ENCODE peak calls at places on chromosomes 6 and 20, in nine cellular contexts. One of them, this sample, is unnamed.

GRCh38 chr6:24836116-24836515 is 37.4 kb upstream of the ARMH2 start:
- DNase-seq in GM04504: no peak
- DNase-seq in activated effector memory CD4-positive, alpha-beta T cell treated with anti-CD3 and anti-CD28 coated beads, Interleukin-2, amount 50 U/mL, for 16 hours: no peak
- DNase-seq in T1000: no peak
- DNase-seq in activated naive CD4-positive, alpha-beta T cell: no peak
- DNase-seq in stimulated activated CD8-positive, alpha-beta memory T cell treated with anti-CD3 and anti-CD28 coated beads, Interleukin-7, amount 100 ng/mL, for 24 hours: no peak
- DNase-seq in CD8-positive, alpha-beta T cell: no peak
- DNase-seq in T-cell: no peak
- DNase-seq in astrocyte of the spinal cord: peak
- DNase-seq in this sample: no peak

GRCh38 chr6:40845588-40845987 is 193.4 kb downstream of the UNC5CL start:
- DNase-seq in T1000: no peak
- DNase-seq in T-cell: no peak
- DNase-seq in CD8-positive, alpha-beta T cell: no peak
- DNase-seq in astrocyte of the spinal cord: peak
- DNase-seq in activated effector memory CD4-positive, alpha-beta T cell treated with anti-CD3 and anti-CD28 coated beads, Interleukin-2, amount 50 U/mL, for 16 hours: no peak
- DNase-seq in activated naive CD4-positive, alpha-beta T cell: no peak
- DNase-seq in stimulated activated CD8-positive, alpha-beta memory T cell treated with anti-CD3 and anti-CD28 coated beads, Interleukin-7, amount 100 ng/mL, for 24 hours: no peak
- DNase-seq in GM04504: no peak
- DNase-seq in this sample: no peak

GRCh38 chr6:15160812-15161211 is 85.1 kb upstream of the JARID2 start:
- DNase-seq in activated naive CD4-positive, alpha-beta T cell: no peak
- DNase-seq in activated effector memory CD4-positive, alpha-beta T cell treated with anti-CD3 and anti-CD28 coated beads, Interleukin-2, amount 50 U/mL, for 16 hours: no peak
- DNase-seq in astrocyte of the spinal cord: no peak
- DNase-seq in T1000: no peak
- DNase-seq in CD8-positive, alpha-beta T cell: no peak
- DNase-seq in stimulated activated CD8-positive, alpha-beta memory T cell treated with anti-CD3 and anti-CD28 coated beads, Interleukin-7, amount 100 ng/mL, for 24 hours: no peak
- DNase-seq in GM04504: peak
- DNase-seq in T-cell: no peak
- DNase-seq in this sample: no peak

GRCh38 chr6:17393335-17394191 is at the start of gene CAP2:
- DNase-seq in GM04504: no peak
- DNase-seq in astrocyte of the spinal cord: peak
- DNase-seq in T1000: peak
- DNase-seq in T-cell: no peak
- DNase-seq in CD8-positive, alpha-beta T cell: no peak
- DNase-seq in stimulated activated CD8-positive, alpha-beta memory T cell treated with anti-CD3 and anti-CD28 coated beads, Interleukin-7, amount 100 ng/mL, for 24 hours: no peak
- DNase-seq in activated naive CD4-positive, alpha-beta T cell: no peak
- DNase-seq in activated effector memory CD4-positive, alpha-beta T cell treated with anti-CD3 and anti-CD28 coated beads, Interleukin-2, amount 50 U/mL, for 16 hours: no peak
- DNase-seq in this sample: no peak

GRCh38 chr6:37177083-37177949 is 7.4 kb downstream of the PIM1 start:
- DNase-seq in T-cell: no peak
- DNase-seq in GM04504: no peak
- DNase-seq in T1000: no peak
- DNase-seq in activated effector memory CD4-positive, alpha-beta T cell treated with anti-CD3 and anti-CD28 coated beads, Interleukin-2, amount 50 U/mL, for 16 hours: no peak
- DNase-seq in activated naive CD4-positive, alpha-beta T cell: no peak
- DNase-seq in stimulated activated CD8-positive, alpha-beta memory T cell treated with anti-CD3 and anti-CD28 coated beads, Interleukin-7, amount 100 ng/mL, for 24 hours: no peak
- DNase-seq in astrocyte of the spinal cord: no peak
- DNase-seq in CD8-positive, alpha-beta T cell: no peak
- DNase-seq in this sample: no peak

GRCh38 chr20:57563522-57563921 is 2.6 kb downstream of the PCK1 start:
- DNase-seq in T-cell: no peak
- DNase-seq in GM04504: no peak
- DNase-seq in CD8-positive, alpha-beta T cell: no peak
- DNase-seq in stimulated activated CD8-positive, alpha-beta memory T cell treated with anti-CD3 and anti-CD28 coated beads, Interleukin-7, amount 100 ng/mL, for 24 hours: no peak
- DNase-seq in activated naive CD4-positive, alpha-beta T cell: no peak
- DNase-seq in activated effector memory CD4-positive, alpha-beta T cell treated with anti-CD3 and anti-CD28 coated beads, Interleukin-2, amount 50 U/mL, for 16 hours: no peak
- DNase-seq in T1000: no peak
- DNase-seq in astrocyte of the spinal cord: no peak
- DNase-seq in this sample: no peak

GRCh38 chr6:56954389-56955170 is at the start of gene BEND6:
- DNase-seq in stimulated activated CD8-positive, alpha-beta memory T cell treated with anti-CD3 and anti-CD28 coated beads, Interleukin-7, amount 100 ng/mL, for 24 hours: no peak
- DNase-seq in T1000: peak
- DNase-seq in GM04504: peak
- DNase-seq in T-cell: no peak
- DNase-seq in activated effector memory CD4-positive, alpha-beta T cell treated with anti-CD3 and anti-CD28 coated beads, Interleukin-2, amount 50 U/mL, for 16 hours: peak
- DNase-seq in CD8-positive, alpha-beta T cell: peak
- DNase-seq in astrocyte of the spinal cord: peak
- DNase-seq in activated naive CD4-positive, alpha-beta T cell: peak
- DNase-seq in this sample: peak

GRCh38 chr20:25043499-25044260 is 14.3 kb downstream of the ACSS1 start:
- DNase-seq in CD8-positive, alpha-beta T cell: no peak
- DNase-seq in stimulated activated CD8-positive, alpha-beta memory T cell treated with anti-CD3 and anti-CD28 coated beads, Interleukin-7, amount 100 ng/mL, for 24 hours: no peak
- DNase-seq in GM04504: no peak
- DNase-seq in T-cell: no peak
- DNase-seq in astrocyte of the spinal cord: no peak
- DNase-seq in activated effector memory CD4-positive, alpha-beta T cell treated with anti-CD3 and anti-CD28 coated beads, Interleukin-2, amount 50 U/mL, for 16 hours: no peak
- DNase-seq in T1000: no peak
- DNase-seq in activated naive CD4-positive, alpha-beta T cell: no peak
- DNase-seq in this sample: no peak

GRCh38 chr6:75563032-75563431 is 38.6 kb upstream of the SENP6 start:
- DNase-seq in activated effector memory CD4-positive, alpha-beta T cell treated with anti-CD3 and anti-CD28 coated beads, Interleukin-2, amount 50 U/mL, for 16 hours: no peak
- DNase-seq in activated naive CD4-positive, alpha-beta T cell: no peak
- DNase-seq in stimulated activated CD8-positive, alpha-beta memory T cell treated with anti-CD3 and anti-CD28 coated beads, Interleukin-7, amount 100 ng/mL, for 24 hours: no peak
- DNase-seq in T-cell: no peak
- DNase-seq in GM04504: no peak
- DNase-seq in CD8-positive, alpha-beta T cell: no peak
- DNase-seq in T1000: no peak
- DNase-seq in astrocyte of the spinal cord: peak
- DNase-seq in this sample: no peak

GRCh38 chr20:6611911-6612614 is 155.4 kb upstream of the BMP2 start:
- DNase-seq in T1000: no peak
- DNase-seq in astrocyte of the spinal cord: no peak
- DNase-seq in activated effector memory CD4-positive, alpha-beta T cell treated with anti-CD3 and anti-CD28 coated beads, Interleukin-2, amount 50 U/mL, for 16 hours: no peak
- DNase-seq in CD8-positive, alpha-beta T cell: no peak
- DNase-seq in stimulated activated CD8-positive, alpha-beta memory T cell treated with anti-CD3 and anti-CD28 coated beads, Interleukin-7, amount 100 ng/mL, for 24 hours: no peak
- DNase-seq in activated naive CD4-positive, alpha-beta T cell: no peak
- DNase-seq in T-cell: no peak
- DNase-seq in GM04504: no peak
- DNase-seq in this sample: no peak

GRCh38 chr6:77678048-77678447 is 25.2 kb downstream of the MEI4 start:
- DNase-seq in stimulated activated CD8-positive, alpha-beta memory T cell treated with anti-CD3 and anti-CD28 coated beads, Interleukin-7, amount 100 ng/mL, for 24 hours: no peak
- DNase-seq in astrocyte of the spinal cord: no peak
- DNase-seq in GM04504: no peak
- DNase-seq in T1000: no peak
- DNase-seq in activated naive CD4-positive, alpha-beta T cell: no peak
- DNase-seq in CD8-positive, alpha-beta T cell: no peak
- DNase-seq in T-cell: no peak
- DNase-seq in activated effector memory CD4-positive, alpha-beta T cell treated with anti-CD3 and anti-CD28 coated beads, Interleukin-2, amount 50 U/mL, for 16 hours: no peak
- DNase-seq in this sample: no peak

GRCh38 chr20:63112491-63113219 is 103.3 kb downstream of the YTHDF1 start:
- DNase-seq in activated effector memory CD4-positive, alpha-beta T cell treated with anti-CD3 and anti-CD28 coated beads, Interleukin-2, amount 50 U/mL, for 16 hours: no peak
- DNase-seq in activated naive CD4-positive, alpha-beta T cell: no peak
- DNase-seq in T-cell: no peak
- DNase-seq in astrocyte of the spinal cord: no peak
- DNase-seq in T1000: no peak
- DNase-seq in CD8-positive, alpha-beta T cell: no peak
- DNase-seq in stimulated activated CD8-positive, alpha-beta memory T cell treated with anti-CD3 and anti-CD28 coated beads, Interleukin-7, amount 100 ng/mL, for 24 hours: no peak
- DNase-seq in GM04504: no peak
- DNase-seq in this sample: no peak

GRCh38 chr6:129621252-129621651 is 88.7 kb downstream of the ARHGAP18 start:
- DNase-seq in activated naive CD4-positive, alpha-beta T cell: no peak
- DNase-seq in stimulated activated CD8-positive, alpha-beta memory T cell treated with anti-CD3 and anti-CD28 coated beads, Interleukin-7, amount 100 ng/mL, for 24 hours: no peak
- DNase-seq in T-cell: peak
- DNase-seq in GM04504: no peak
- DNase-seq in astrocyte of the spinal cord: no peak
- DNase-seq in CD8-positive, alpha-beta T cell: peak
- DNase-seq in activated effector memory CD4-positive, alpha-beta T cell treated with anti-CD3 and anti-CD28 coated beads, Interleukin-2, amount 50 U/mL, for 16 hours: peak
- DNase-seq in T1000: no peak
- DNase-seq in this sample: no peak

GRCh38 chr6:141552463-141552862 is 580.3 kb upstream of the GJE1 start:
- DNase-seq in CD8-positive, alpha-beta T cell: no peak
- DNase-seq in T1000: no peak
- DNase-seq in GM04504: no peak
- DNase-seq in T-cell: no peak
- DNase-seq in stimulated activated CD8-positive, alpha-beta memory T cell treated with anti-CD3 and anti-CD28 coated beads, Interleukin-7, amount 100 ng/mL, for 24 hours: no peak
- DNase-seq in astrocyte of the spinal cord: peak
- DNase-seq in activated effector memory CD4-positive, alpha-beta T cell treated with anti-CD3 and anti-CD28 coated beads, Interleukin-2, amount 50 U/mL, for 16 hours: no peak
- DNase-seq in activated naive CD4-positive, alpha-beta T cell: no peak
- DNase-seq in this sample: no peak

GRCh38 chr6:70973591-70973990 is 16.7 kb upstream of the B3GAT2 start:
- DNase-seq in CD8-positive, alpha-beta T cell: no peak
- DNase-seq in activated effector memory CD4-positive, alpha-beta T cell treated with anti-CD3 and anti-CD28 coated beads, Interleukin-2, amount 50 U/mL, for 16 hours: no peak
- DNase-seq in T-cell: no peak
- DNase-seq in activated naive CD4-positive, alpha-beta T cell: no peak
- DNase-seq in stimulated activated CD8-positive, alpha-beta memory T cell treated with anti-CD3 and anti-CD28 coated beads, Interleukin-7, amount 100 ng/mL, for 24 hours: no peak
- DNase-seq in astrocyte of the spinal cord: no peak
- DNase-seq in T1000: no peak
- DNase-seq in GM04504: no peak
- DNase-seq in this sample: no peak

GRCh38 chr6:169847773-169848380 is 96.5 kb downstream of the ERMARD start:
- DNase-seq in activated effector memory CD4-positive, alpha-beta T cell treated with anti-CD3 and anti-CD28 coated beads, Interleukin-2, amount 50 U/mL, for 16 hours: peak
- DNase-seq in astrocyte of the spinal cord: no peak
- DNase-seq in GM04504: no peak
- DNase-seq in stimulated activated CD8-positive, alpha-beta memory T cell treated with anti-CD3 and anti-CD28 coated beads, Interleukin-7, amount 100 ng/mL, for 24 hours: no peak
- DNase-seq in T1000: no peak
- DNase-seq in T-cell: no peak
- DNase-seq in activated naive CD4-positive, alpha-beta T cell: no peak
- DNase-seq in CD8-positive, alpha-beta T cell: no peak
- DNase-seq in this sample: no peak

GRCh38 chr6:149461670-149462069 is 23.1 kb downstream of the ZC3H12D start:
- DNase-seq in CD8-positive, alpha-beta T cell: no peak
- DNase-seq in GM04504: no peak
- DNase-seq in activated naive CD4-positive, alpha-beta T cell: no peak
- DNase-seq in T1000: no peak
- DNase-seq in stimulated activated CD8-positive, alpha-beta memory T cell treated with anti-CD3 and anti-CD28 coated beads, Interleukin-7, amount 100 ng/mL, for 24 hours: no peak
- DNase-seq in astrocyte of the spinal cord: no peak
- DNase-seq in activated effector memory CD4-positive, alpha-beta T cell treated with anti-CD3 and anti-CD28 coated beads, Interleukin-2, amount 50 U/mL, for 16 hours: no peak
- DNase-seq in T-cell: no peak
- DNase-seq in this sample: no peak

GRCh38 chr6:100998111-100998510 is 117.0 kb upstream of the ASCC3 start:
- DNase-seq in activated naive CD4-positive, alpha-beta T cell: no peak
- DNase-seq in stimulated activated CD8-positive, alpha-beta memory T cell treated with anti-CD3 and anti-CD28 coated beads, Interleukin-7, amount 100 ng/mL, for 24 hours: no peak
- DNase-seq in T1000: no peak
- DNase-seq in astrocyte of the spinal cord: no peak
- DNase-seq in T-cell: no peak
- DNase-seq in activated effector memory CD4-positive, alpha-beta T cell treated with anti-CD3 and anti-CD28 coated beads, Interleukin-2, amount 50 U/mL, for 16 hours: no peak
- DNase-seq in CD8-positive, alpha-beta T cell: no peak
- DNase-seq in GM04504: no peak
- DNase-seq in this sample: no peak

GRCh38 chr6:111367393-111368088 is 115.5 kb downstream of the REV3L start:
- DNase-seq in activated effector memory CD4-positive, alpha-beta T cell treated with anti-CD3 and anti-CD28 coated beads, Interleukin-2, amount 50 U/mL, for 16 hours: no peak
- DNase-seq in CD8-positive, alpha-beta T cell: no peak
- DNase-seq in stimulated activated CD8-positive, alpha-beta memory T cell treated with anti-CD3 and anti-CD28 coated beads, Interleukin-7, amount 100 ng/mL, for 24 hours: no peak
- DNase-seq in T1000: no peak
- DNase-seq in T-cell: no peak
- DNase-seq in activated naive CD4-positive, alpha-beta T cell: no peak
- DNase-seq in astrocyte of the spinal cord: no peak
- DNase-seq in GM04504: no peak
- DNase-seq in this sample: peak

GRCh38 chr6:30169658-30170614 is 6.6 kb downstream of the TRIM15 start:
- DNase-seq in activated effector memory CD4-positive, alpha-beta T cell treated with anti-CD3 and anti-CD28 coated beads, Interleukin-2, amount 50 U/mL, for 16 hours: no peak
- DNase-seq in CD8-positive, alpha-beta T cell: no peak
- DNase-seq in T-cell: no peak
- DNase-seq in GM04504: no peak
- DNase-seq in astrocyte of the spinal cord: peak
- DNase-seq in activated naive CD4-positive, alpha-beta T cell: no peak
- DNase-seq in T1000: peak
- DNase-seq in stimulated activated CD8-positive, alpha-beta memory T cell treated with anti-CD3 and anti-CD28 coated beads, Interleukin-7, amount 100 ng/mL, for 24 hours: no peak
- DNase-seq in this sample: peak

GRCh38 chr6:139973602-139974373 is 599.3 kb upstream of the CITED2 start:
- DNase-seq in GM04504: no peak
- DNase-seq in astrocyte of the spinal cord: peak
- DNase-seq in stimulated activated CD8-positive, alpha-beta memory T cell treated with anti-CD3 and anti-CD28 coated beads, Interleukin-7, amount 100 ng/mL, for 24 hours: no peak
- DNase-seq in T-cell: no peak
- DNase-seq in activated naive CD4-positive, alpha-beta T cell: no peak
- DNase-seq in CD8-positive, alpha-beta T cell: no peak
- DNase-seq in T1000: no peak
- DNase-seq in activated effector memory CD4-positive, alpha-beta T cell treated with anti-CD3 and anti-CD28 coated beads, Interleukin-2, amount 50 U/mL, for 16 hours: no peak
- DNase-seq in this sample: no peak

GRCh38 chr6:15507221-15507620 is 155.6 kb downstream of the DTNBP1 start:
- DNase-seq in activated naive CD4-positive, alpha-beta T cell: no peak
- DNase-seq in activated effector memory CD4-positive, alpha-beta T cell treated with anti-CD3 and anti-CD28 coated beads, Interleukin-2, amount 50 U/mL, for 16 hours: peak
- DNase-seq in T-cell: no peak
- DNase-seq in T1000: no peak
- DNase-seq in stimulated activated CD8-positive, alpha-beta memory T cell treated with anti-CD3 and anti-CD28 coated beads, Interleukin-7, amount 100 ng/mL, for 24 hours: no peak
- DNase-seq in CD8-positive, alpha-beta T cell: no peak
- DNase-seq in GM04504: no peak
- DNase-seq in astrocyte of the spinal cord: no peak
- DNase-seq in this sample: no peak

GRCh38 chr20:39676857-39677351 is 714.8 kb downstream of the DHX35 start:
- DNase-seq in astrocyte of the spinal cord: peak
- DNase-seq in GM04504: no peak
- DNase-seq in CD8-positive, alpha-beta T cell: no peak
- DNase-seq in T1000: no peak
- DNase-seq in stimulated activated CD8-positive, alpha-beta memory T cell treated with anti-CD3 and anti-CD28 coated beads, Interleukin-7, amount 100 ng/mL, for 24 hours: no peak
- DNase-seq in activated naive CD4-positive, alpha-beta T cell: no peak
- DNase-seq in activated effector memory CD4-positive, alpha-beta T cell treated with anti-CD3 and anti-CD28 coated beads, Interleukin-2, amount 50 U/mL, for 16 hours: no peak
- DNase-seq in T-cell: no peak
- DNase-seq in this sample: no peak

GRCh38 chr20:8127553-8128255 is 4.4 kb upstream of the PLCB1 start:
- DNase-seq in stimulated activated CD8-positive, alpha-beta memory T cell treated with anti-CD3 and anti-CD28 coated beads, Interleukin-7, amount 100 ng/mL, for 24 hours: no peak
- DNase-seq in GM04504: no peak
- DNase-seq in astrocyte of the spinal cord: no peak
- DNase-seq in activated naive CD4-positive, alpha-beta T cell: no peak
- DNase-seq in activated effector memory CD4-positive, alpha-beta T cell treated with anti-CD3 and anti-CD28 coated beads, Interleukin-2, amount 50 U/mL, for 16 hours: no peak
- DNase-seq in T1000: no peak
- DNase-seq in T-cell: no peak
- DNase-seq in CD8-positive, alpha-beta T cell: no peak
- DNase-seq in this sample: no peak

GRCh38 chr20:44861547-44862006 is 23.9 kb upstream of the YWHAB start:
- DNase-seq in T1000: peak
- DNase-seq in activated naive CD4-positive, alpha-beta T cell: no peak
- DNase-seq in GM04504: peak
- DNase-seq in CD8-positive, alpha-beta T cell: no peak
- DNase-seq in T-cell: no peak
- DNase-seq in activated effector memory CD4-positive, alpha-beta T cell treated with anti-CD3 and anti-CD28 coated beads, Interleukin-2, amount 50 U/mL, for 16 hours: no peak
- DNase-seq in astrocyte of the spinal cord: peak
- DNase-seq in stimulated activated CD8-positive, alpha-beta memory T cell treated with anti-CD3 and anti-CD28 coated beads, Interleukin-7, amount 100 ng/mL, for 24 hours: no peak
- DNase-seq in this sample: no peak

GRCh38 chr20:15942130-15942529 is 631.1 kb downstream of the KIF16B start:
- DNase-seq in stimulated activated CD8-positive, alpha-beta memory T cell treated with anti-CD3 and anti-CD28 coated beads, Interleukin-7, amount 100 ng/mL, for 24 hours: no peak
- DNase-seq in CD8-positive, alpha-beta T cell: no peak
- DNase-seq in astrocyte of the spinal cord: no peak
- DNase-seq in T-cell: no peak
- DNase-seq in activated naive CD4-positive, alpha-beta T cell: no peak
- DNase-seq in GM04504: no peak
- DNase-seq in T1000: no peak
- DNase-seq in activated effector memory CD4-positive, alpha-beta T cell treated with anti-CD3 and anti-CD28 coated beads, Interleukin-2, amount 50 U/mL, for 16 hours: no peak
- DNase-seq in this sample: no peak

GRCh38 chr6:82144852-82145332 is 102.7 kb downstream of the IBTK start:
- DNase-seq in stimulated activated CD8-positive, alpha-beta memory T cell treated with anti-CD3 and anti-CD28 coated beads, Interleukin-7, amount 100 ng/mL, for 24 hours: no peak
- DNase-seq in GM04504: peak
- DNase-seq in activated effector memory CD4-positive, alpha-beta T cell treated with anti-CD3 and anti-CD28 coated beads, Interleukin-2, amount 50 U/mL, for 16 hours: no peak
- DNase-seq in astrocyte of the spinal cord: peak
- DNase-seq in T-cell: no peak
- DNase-seq in T1000: peak
- DNase-seq in CD8-positive, alpha-beta T cell: no peak
- DNase-seq in activated naive CD4-positive, alpha-beta T cell: no peak
- DNase-seq in this sample: no peak

GRCh38 chr6:22658934-22659333 is 89.6 kb downstream of the HDGFL1 start:
- DNase-seq in T1000: no peak
- DNase-seq in activated naive CD4-positive, alpha-beta T cell: no peak
- DNase-seq in astrocyte of the spinal cord: no peak
- DNase-seq in CD8-positive, alpha-beta T cell: no peak
- DNase-seq in stimulated activated CD8-positive, alpha-beta memory T cell treated with anti-CD3 and anti-CD28 coated beads, Interleukin-7, amount 100 ng/mL, for 24 hours: no peak
- DNase-seq in activated effector memory CD4-positive, alpha-beta T cell treated with anti-CD3 and anti-CD28 coated beads, Interleukin-2, amount 50 U/mL, for 16 hours: no peak
- DNase-seq in GM04504: no peak
- DNase-seq in T-cell: no peak
- DNase-seq in this sample: no peak

GRCh38 chr6:24768361-24768760 is 6.4 kb upstream of the GMNN start:
- DNase-seq in CD8-positive, alpha-beta T cell: no peak
- DNase-seq in activated effector memory CD4-positive, alpha-beta T cell treated with anti-CD3 and anti-CD28 coated beads, Interleukin-2, amount 50 U/mL, for 16 hours: no peak
- DNase-seq in activated naive CD4-positive, alpha-beta T cell: no peak
- DNase-seq in GM04504: peak
- DNase-seq in stimulated activated CD8-positive, alpha-beta memory T cell treated with anti-CD3 and anti-CD28 coated beads, Interleukin-7, amount 100 ng/mL, for 24 hours: no peak
- DNase-seq in T-cell: no peak
- DNase-seq in astrocyte of the spinal cord: peak
- DNase-seq in T1000: no peak
- DNase-seq in this sample: no peak

GRCh38 chr6:139109558-139109957 is 25.3 kb upstream of the HECA start:
- DNase-seq in CD8-positive, alpha-beta T cell: no peak
- DNase-seq in astrocyte of the spinal cord: no peak
- DNase-seq in T-cell: no peak
- DNase-seq in activated effector memory CD4-positive, alpha-beta T cell treated with anti-CD3 and anti-CD28 coated beads, Interleukin-2, amount 50 U/mL, for 16 hours: peak
- DNase-seq in T1000: no peak
- DNase-seq in GM04504: no peak
- DNase-seq in stimulated activated CD8-positive, alpha-beta memory T cell treated with anti-CD3 and anti-CD28 coated beads, Interleukin-7, amount 100 ng/mL, for 24 hours: no peak
- DNase-seq in activated naive CD4-positive, alpha-beta T cell: no peak
- DNase-seq in this sample: no peak

GRCh38 chr6:29917843-29918242 is 24.5 kb upstream of the HLA-A start:
- DNase-seq in GM04504: no peak
- DNase-seq in activated naive CD4-positive, alpha-beta T cell: no peak
- DNase-seq in T-cell: no peak
- DNase-seq in stimulated activated CD8-positive, alpha-beta memory T cell treated with anti-CD3 and anti-CD28 coated beads, Interleukin-7, amount 100 ng/mL, for 24 hours: no peak
- DNase-seq in T1000: no peak
- DNase-seq in astrocyte of the spinal cord: no peak
- DNase-seq in activated effector memory CD4-positive, alpha-beta T cell treated with anti-CD3 and anti-CD28 coated beads, Interleukin-2, amount 50 U/mL, for 16 hours: no peak
- DNase-seq in CD8-positive, alpha-beta T cell: no peak
- DNase-seq in this sample: no peak